ENCODE peak calls at places on chromosome 17, in six cellular contexts. E, P, A, B, R and K are unnamed samples.

GRCh38 chr17:73787036-73787720 is 142.9 kb upstream of the SDK2 start:
- DNase-seq in P (peak; percentile 87), R (no peak), E (no peak), B (no peak), A (no peak), K (no peak)

GRCh38 chr17:49722066-49722465 is 14.3 kb upstream of the SLC35B1 start:
- DNase-seq in P (peak; percentile 59), A (no peak), R (no peak), E (no peak), B (no peak), K (no peak)

GRCh38 chr17:1232786-1233185 is 37.5 kb upstream of the BHLHA9 start:
- DNase-seq in A (no peak), P (no peak), R (no peak), B (no peak), E (no peak), K (no peak)

GRCh38 chr17:43526886-43527648 is 19.1 kb downstream of the ETV4 start:
- DNase-seq in R (no peak), E (no peak), A (no peak), P (no peak), B (no peak), K (no peak)

GRCh38 chr17:78993241-78993956 is 13.7 kb upstream of the LGALS3BP start:
- DNase-seq in P (peak; percentile 69), R (no peak), A (peak; percentile 34), B (peak; percentile 54), E (no peak), K (peak; percentile 84)

GRCh38 chr17:6494239-6494941 is 50.1 kb downstream of the PIMREG start:
- DNase-seq in A (no peak), B (no peak), R (no peak), E (no peak), P (no peak), K (no peak)

GRCh38 chr17:6254036-6254435 is 180.9 kb downstream of the AIPL1 start:
- DNase-seq in P (no peak), R (no peak), B (no peak), E (no peak), A (no peak), K (no peak)

GRCh38 chr17:75507712-75508111 is 7.6 kb downstream of the CASKIN2 start:
- DNase-seq in A (no peak), B (no peak), E (no peak), P (no peak), R (no peak), K (no peak)

GRCh38 chr17:76265624-76266243 is 586 bp downstream of the UBALD2 start:
- DNase-seq in P (peak; percentile 84), R (peak; percentile 41), E (no peak), A (peak; percentile 69), B (peak; percentile 77), K (peak; percentile 42)

GRCh38 chr17:57875109-57876022 is 25.5 kb upstream of the MRPS23 start:
- DNase-seq in E (no peak), R (no peak), A (no peak), P (peak; percentile 80), B (peak; percentile 84), K (peak; percentile 74)

GRCh38 chr17:49108318-49108717 is 24.3 kb upstream of the B4GALNT2 start:
- DNase-seq in A (no peak), B (peak; percentile 35), P (no peak), R (no peak), E (no peak), K (no peak)

GRCh38 chr17:6313835-6314234 is 121.1 kb downstream of the AIPL1 start:
- DNase-seq in P (no peak), B (no peak), R (no peak), E (no peak), A (no peak), K (no peak)

GRCh38 chr17:70308619-70309018 is 139.3 kb downstream of the KCNJ2 start:
- DNase-seq in R (no peak), E (no peak), B (no peak), P (no peak), A (no peak), K (no peak)

GRCh38 chr17:48970224-48970623 is 1.8 kb upstream of the GIP start:
- DNase-seq in P (no peak), E (no peak), R (no peak), A (no peak), B (no peak), K (peak; percentile 62)

GRCh38 chr17:2703181-2703580 is 8.4 kb downstream of the CLUH start:
- DNase-seq in B (no peak), A (no peak), P (no peak), R (no peak), E (no peak), K (no peak)

GRCh38 chr17:81723651-81724209 is 11.6 kb downstream of the SLC25A10 start:
- DNase-seq in P (no peak), E (no peak), A (no peak), B (peak; percentile 24), R (no peak), K (no peak)

GRCh38 chr17:48093341-48094045 is 7.8 kb downstream of the CBX1 start:
- DNase-seq in E (no peak), R (no peak), B (no peak), P (no peak), A (no peak), K (no peak)

GRCh38 chr17:73316919-73317505 is 5.2 kb upstream of the CDC42EP4 start:
- DNase-seq in R (no peak), A (no peak), E (no peak), P (peak; percentile 32), B (peak; percentile 27), K (no peak)

GRCh38 chr17:27521281-27522027 is 65.2 kb downstream of the KSR1 start:
- DNase-seq in E (no peak), A (no peak), B (peak; percentile 68), P (no peak), R (no peak), K (no peak)

GRCh38 chr17:27518048-27518447 is 61.8 kb downstream of the KSR1 start:
- DNase-seq in P (no peak), E (no peak), B (no peak), A (no peak), R (no peak), K (no peak)

GRCh38 chr17:27520571-27521185 is 64.4 kb downstream of the KSR1 start:
- DNase-seq in A (no peak), P (peak; percentile 59), E (no peak), R (no peak), B (no peak), K (no peak)

GRCh38 chr17:27518750-27519521 is 62.7 kb downstream of the KSR1 start:
- DNase-seq in A (no peak), E (no peak), B (no peak), P (no peak), R (no peak), K (no peak)

GRCh38 chr17:27519550-27519949 is 63.3 kb downstream of the KSR1 start:
- DNase-seq in E (no peak), R (no peak), P (no peak), A (no peak), B (no peak), K (no peak)
- H3K4me1 ChIP-seq in E (no peaks in the 10 kb centered on the region), R (peaks cover 3% of the 10 kb centered on the region), P (peaks cover 50% of the 10 kb centered on the region), A (no peaks in the 10 kb centered on the region), B (peaks cover 81% of the 10 kb centered on the region), K (peaks cover 40% of the 10 kb centered on the region)

DNA sequence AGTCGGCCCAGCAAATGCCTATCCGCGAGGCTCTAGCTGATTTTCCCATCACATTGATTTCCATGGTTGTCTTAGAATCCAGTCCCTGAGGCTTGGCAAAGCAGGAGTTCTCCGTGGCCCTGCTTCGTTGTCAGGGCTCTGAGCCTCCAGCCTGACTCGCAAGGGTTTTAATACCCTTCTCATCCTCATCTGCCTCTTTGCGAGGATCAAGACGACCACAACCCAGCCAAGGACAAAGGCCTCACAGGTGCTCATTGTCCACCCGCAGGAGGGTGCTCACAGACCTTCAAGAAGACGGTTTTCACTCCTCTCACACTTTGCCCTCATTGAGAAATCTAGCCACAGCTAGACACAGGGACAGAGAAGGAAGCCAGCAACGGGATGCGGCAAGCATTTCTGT is 610.8 kb downstream of the KCNJ18 start:
- DNase-seq in P (no peak), R (no peak), E (no peak), A (no peak), B (no peak), K (no peak)
- H3K9me3 ChIP-seq in P (peaks cover 3% of the 10 kb centered on the region), R (no peaks in the 10 kb centered on the region), E (no peaks in the 10 kb centered on the region), A (peaks cover 2% of the 10 kb centered on the region), B (no peaks in the 10 kb centered on the region), K (no peaks in the 10 kb centered on the region)

GRCh38 chr17:32489320-32490100 is 2.7 kb downstream of the CDK5R1 start:
- DNase-seq in P (no peak), B (no peak), A (no peak), E (no peak), R (no peak), K (no peak)

GRCh38 chr17:32490101-32490482 is 3.3 kb downstream of the CDK5R1 start:
- DNase-seq in P (no peak), A (no peak), B (no peak), R (no peak), E (no peak), K (no peak)

GRCh38 chr17:32492281-32492623 is 5.5 kb downstream of the CDK5R1 start:
- DNase-seq in R (no peak), B (no peak), A (no peak), E (no peak), P (no peak), K (no peak)

GRCh38 chr17:32492648-32493289 is 6.0 kb downstream of the CDK5R1 start:
- DNase-seq in P (no peak), B (no peak), E (no peak), A (no peak), R (no peak), K (no peak)

GRCh38 chr17:32491371-32492280 is 4.8 kb downstream of the CDK5R1 start:
- DNase-seq in E (no peak), P (no peak), R (no peak), B (no peak), A (no peak), K (no peak)
- H3K4me3 ChIP-seq in E (no peak overlapping the region), P (no peak overlapping the region), R (peak overlapping the region; percentile 19), B (no peak overlapping the region), A (no peak overlapping the region), K (no peak overlapping the region)

DNA sequence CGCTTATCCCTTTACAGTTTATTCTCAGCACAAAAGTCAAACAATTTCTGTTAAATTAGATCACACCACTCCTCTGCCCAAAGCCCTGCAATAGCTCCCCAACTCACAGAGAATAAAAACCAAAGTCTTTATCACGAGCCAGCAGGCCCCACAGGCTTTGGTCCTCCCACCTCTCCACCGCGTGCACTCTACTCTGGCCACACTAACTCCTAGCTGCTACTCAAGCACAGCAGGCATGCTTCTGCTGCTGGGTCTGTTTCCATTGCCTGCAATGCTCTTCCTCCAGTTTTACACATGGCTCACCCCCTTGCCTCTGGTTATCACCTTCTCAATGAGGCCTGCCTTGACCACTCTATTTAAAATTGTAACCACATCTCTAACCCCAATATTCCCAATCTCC is 27.6 kb downstream of the HELZ start:
- DNase-seq in A (no peak), E (no peak), P (no peak), R (no peak), B (no peak), K (no peak)
- H3K4me1 ChIP-seq in A (peaks cover 5% of the 10 kb centered on the region), E (peaks cover 24% of the 10 kb centered on the region), P (peaks cover 4% of the 10 kb centered on the region), R (no peaks in the 10 kb centered on the region), B (peaks cover 43% of the 10 kb centered on the region), K (peaks cover 25% of the 10 kb centered on the region)